ENCODE peak calls at places on chromosomes 11 and 22, in seven cellular contexts. One of them, this sample, is unnamed.

GRCh38 chr11:75320046-75320618 is 31.3 kb downstream of the ARRB1 start:
- DNase-seq in H1: no peak
- DNase-seq in SK-N-SH: no peak
- DNase-seq in GM12891: no peak
- DNase-seq in HepG2: no peak
- DNase-seq in GM12878: no peak
- DNase-seq in K562: no peak
- DNase-seq in this sample: no peak

GRCh38 chr11:32034680-32035079 is 56.2 kb upstream of the RCN1 start:
- DNase-seq in GM12878: no peak
- DNase-seq in K562: no peak
- DNase-seq in GM12891: no peak
- DNase-seq in HepG2: no peak
- DNase-seq in H1: no peak
- DNase-seq in SK-N-SH: no peak
- DNase-seq in this sample: no peak

GRCh38 chr11:133570376-133570775 is 38.1 kb upstream of the OPCML start:
- DNase-seq in HepG2: no peak
- DNase-seq in SK-N-SH: no peak
- DNase-seq in GM12891: no peak
- DNase-seq in GM12878: no peak
- DNase-seq in K562: no peak
- DNase-seq in H1: no peak
- DNase-seq in this sample: no peak

GRCh38 chr11:818396-819128 is at the start of gene PNPLA2:
- DNase-seq in HepG2: peak; percentile 74
- DNase-seq in GM12878: no peak
- DNase-seq in K562: no peak
- DNase-seq in GM12891: no peak
- DNase-seq in H1: no peak
- DNase-seq in SK-N-SH: no peak
- DNase-seq in this sample: no peak

GRCh38 chr11:83549984-83550667 is 264.0 kb upstream of the CCDC90B start:
- DNase-seq in H1: no peak
- DNase-seq in GM12891: no peak
- DNase-seq in GM12878: no peak
- DNase-seq in SK-N-SH: peak; percentile 16
- DNase-seq in HepG2: no peak
- DNase-seq in K562: peak; percentile 6
- DNase-seq in this sample: no peak

GRCh38 chr11:73178092-73178539 is 36.0 kb upstream of the FCHSD2 start:
- DNase-seq in GM12878: peak; percentile 68
- DNase-seq in GM12891: peak; percentile 80
- DNase-seq in HepG2: peak; percentile 73
- DNase-seq in H1: peak; percentile 60
- DNase-seq in SK-N-SH: peak; percentile 86
- DNase-seq in K562: peak; percentile 70
- DNase-seq in this sample: peak; percentile 86

GRCh38 chr11:118002541-118003019 is 16.4 kb downstream of the IL10RA start:
- DNase-seq in GM12891: no peak
- DNase-seq in HepG2: no peak
- DNase-seq in K562: peak; percentile 79
- DNase-seq in GM12878: no peak
- DNase-seq in H1: no peak
- DNase-seq in SK-N-SH: no peak
- DNase-seq in this sample: no peak

GRCh38 chr11:72598901-72599300 is 75.3 kb downstream of the PDE2A start:
- DNase-seq in GM12878: no peak
- DNase-seq in H1: no peak
- DNase-seq in SK-N-SH: peak; percentile 83
- DNase-seq in HepG2: peak; percentile 28
- DNase-seq in GM12891: no peak
- DNase-seq in K562: peak; percentile 56
- DNase-seq in this sample: no peak

GRCh38 chr22:50008151-50009040 is 4.2 kb downstream of the IL17REL start:
- DNase-seq in H1: no peak
- DNase-seq in GM12878: no peak
- DNase-seq in SK-N-SH: peak; percentile 20
- DNase-seq in GM12891: no peak
- DNase-seq in K562: no peak
- DNase-seq in HepG2: no peak
- DNase-seq in this sample: no peak

GRCh38 chr11:102546923-102547471 is 16.4 kb upstream of the MMP7 start:
- DNase-seq in HepG2: no peak
- DNase-seq in GM12891: no peak
- DNase-seq in GM12878: peak; percentile 93
- DNase-seq in H1: no peak
- DNase-seq in K562: no peak
- DNase-seq in SK-N-SH: no peak
- DNase-seq in this sample: no peak

GRCh38 chr11:85137597-85137996 is 489.5 kb downstream of the DLG2 start:
- DNase-seq in HepG2: no peak
- DNase-seq in GM12878: no peak
- DNase-seq in K562: no peak
- DNase-seq in SK-N-SH: no peak
- DNase-seq in H1: no peak
- DNase-seq in GM12891: no peak
- DNase-seq in this sample: no peak

GRCh38 chr11:71267807-71268421 is 15.5 kb upstream of the SHANK2 start:
- DNase-seq in H1: no peak
- DNase-seq in SK-N-SH: no peak
- DNase-seq in K562: no peak
- DNase-seq in HepG2: no peak
- DNase-seq in GM12891: no peak
- DNase-seq in GM12878: no peak
- DNase-seq in this sample: no peak

GRCh38 chr11:122984186-122985011 is 2.8 kb upstream of the BSX start:
- DNase-seq in GM12878: no peak
- DNase-seq in GM12891: no peak
- DNase-seq in HepG2: no peak
- DNase-seq in K562: no peak
- DNase-seq in SK-N-SH: peak; percentile 85
- DNase-seq in H1: no peak
- DNase-seq in this sample: peak; percentile 15

GRCh38 chr11:113001709-113002108 is 40.5 kb downstream of the NCAM1 start:
- DNase-seq in H1: no peak
- DNase-seq in GM12878: no peak
- DNase-seq in K562: no peak
- DNase-seq in GM12891: no peak
- DNase-seq in SK-N-SH: no peak
- DNase-seq in HepG2: no peak
- DNase-seq in this sample: no peak

GRCh38 chr11:134531331-134532135 is 119.5 kb upstream of the B3GAT1 start:
- DNase-seq in GM12891: no peak
- DNase-seq in H1: no peak
- DNase-seq in SK-N-SH: no peak
- DNase-seq in HepG2: no peak
- DNase-seq in GM12878: no peak
- DNase-seq in K562: no peak
- DNase-seq in this sample: no peak

GRCh38 chr11:95283653-95284052 is 52.7 kb upstream of the SESN3 start:
- DNase-seq in K562: no peak
- DNase-seq in H1: no peak
- DNase-seq in HepG2: no peak
- DNase-seq in SK-N-SH: no peak
- DNase-seq in GM12878: no peak
- DNase-seq in GM12891: no peak
- DNase-seq in this sample: no peak

GRCh38 chr11:81869337-81870065 is 864.2 kb downstream of the FAM181B start:
- DNase-seq in K562: no peak
- DNase-seq in GM12891: peak; percentile 4
- DNase-seq in SK-N-SH: no peak
- DNase-seq in H1: no peak
- DNase-seq in GM12878: peak; percentile 99
- DNase-seq in HepG2: no peak
- DNase-seq in this sample: no peak

GRCh38 chr11:62464655-62465054 is 45.8 kb downstream of the SCGB1A1 start:
- DNase-seq in GM12891: no peak
- DNase-seq in SK-N-SH: no peak
- DNase-seq in H1: no peak
- DNase-seq in GM12878: peak; percentile 34
- DNase-seq in K562: no peak
- DNase-seq in HepG2: no peak
- DNase-seq in this sample: no peak

GRCh38 chr11:35803115-35803514 is 140.5 kb downstream of the TRIM44 start:
- DNase-seq in GM12878: no peak
- DNase-seq in K562: no peak
- DNase-seq in GM12891: no peak
- DNase-seq in SK-N-SH: no peak
- DNase-seq in H1: no peak
- DNase-seq in HepG2: no peak
- DNase-seq in this sample: no peak

GRCh38 chr22:50058338-50059184 is 463 bp upstream of the TTLL8 start:
- DNase-seq in K562: no peak
- DNase-seq in HepG2: no peak
- DNase-seq in SK-N-SH: peak; percentile 68
- DNase-seq in GM12878: no peak
- DNase-seq in GM12891: no peak
- DNase-seq in H1: no peak
- DNase-seq in this sample: no peak

GRCh38 chr11:6320411-6321207 is at the start of gene CAVIN3:
- DNase-seq in GM12878: peak; percentile 43
- DNase-seq in SK-N-SH: peak; percentile 17
- DNase-seq in H1: no peak
- DNase-seq in K562: peak; percentile 7
- DNase-seq in HepG2: no peak
- DNase-seq in GM12891: peak; percentile 13
- DNase-seq in this sample: peak; percentile 33

GRCh38 chr22:37560682-37561208 is 465 bp downstream of the CDC42EP1 start:
- DNase-seq in GM12878: no peak
- DNase-seq in H1: no peak
- DNase-seq in K562: no peak
- DNase-seq in GM12891: no peak
- DNase-seq in SK-N-SH: peak; percentile 65
- DNase-seq in HepG2: no peak
- DNase-seq in this sample: no peak

GRCh38 chr11:64970731-64971151 is 1.2 kb downstream of the MAJIN start:
- DNase-seq in K562: no peak
- DNase-seq in GM12891: no peak
- DNase-seq in SK-N-SH: no peak
- DNase-seq in HepG2: no peak
- DNase-seq in H1: no peak
- DNase-seq in GM12878: no peak
- DNase-seq in this sample: no peak
- TF ChIP-seq TAF1 in K562: no peak
- TF ChIP-seq TAF1 in GM12891: no peak
- TF ChIP-seq TAF1 in SK-N-SH: no peak
- TF ChIP-seq TAF1 in HepG2: no peak
- TF ChIP-seq TAF1 in H1: no peak
- TF ChIP-seq TAF1 in GM12878: no peak
- TF ChIP-seq TAF1 in this sample: no peak

GRCh38 chr11:63986156-63986931 is at the start of gene OTUB1:
- DNase-seq in GM12891: peak; percentile 98
- DNase-seq in HepG2: peak; percentile 93
- DNase-seq in SK-N-SH: peak; percentile 97
- DNase-seq in H1: peak; percentile 96
- DNase-seq in K562: peak; percentile 93
- DNase-seq in GM12878: peak; percentile 47
- DNase-seq in this sample: peak; percentile 98

GRCh38 chr11:63991558-63991957 is 5.3 kb downstream of the OTUB1 start:
- DNase-seq in HepG2: no peak
- DNase-seq in H1: no peak
- DNase-seq in SK-N-SH: no peak
- DNase-seq in K562: no peak
- DNase-seq in GM12891: no peak
- DNase-seq in GM12878: no peak
- DNase-seq in this sample: no peak

GRCh38 chr11:63986932-63987513 is 785 bp downstream of the OTUB1 start:
- DNase-seq in H1: no peak
- DNase-seq in SK-N-SH: no peak
- DNase-seq in K562: no peak
- DNase-seq in HepG2: no peak
- DNase-seq in GM12878: no peak
- DNase-seq in GM12891: no peak
- DNase-seq in this sample: no peak

GRCh38 chr11:63985812-63986155 is 454 bp upstream of the OTUB1 start:
- DNase-seq in GM12891: peak; percentile 70
- DNase-seq in GM12878: peak; percentile 15
- DNase-seq in H1: no peak
- DNase-seq in HepG2: no peak
- DNase-seq in K562: peak; percentile 62
- DNase-seq in SK-N-SH: peak; percentile 60
- DNase-seq in this sample: peak; percentile 70
- TF ChIP-seq TAF1 in GM12891: peak; percentile 18
- TF ChIP-seq TAF1 in GM12878: no peak
- TF ChIP-seq TAF1 in H1: no peak
- TF ChIP-seq TAF1 in HepG2: no peak
- TF ChIP-seq TAF1 in K562: no peak
- TF ChIP-seq TAF1 in SK-N-SH: no peak
- TF ChIP-seq TAF1 in this sample: no peak

DNA sequence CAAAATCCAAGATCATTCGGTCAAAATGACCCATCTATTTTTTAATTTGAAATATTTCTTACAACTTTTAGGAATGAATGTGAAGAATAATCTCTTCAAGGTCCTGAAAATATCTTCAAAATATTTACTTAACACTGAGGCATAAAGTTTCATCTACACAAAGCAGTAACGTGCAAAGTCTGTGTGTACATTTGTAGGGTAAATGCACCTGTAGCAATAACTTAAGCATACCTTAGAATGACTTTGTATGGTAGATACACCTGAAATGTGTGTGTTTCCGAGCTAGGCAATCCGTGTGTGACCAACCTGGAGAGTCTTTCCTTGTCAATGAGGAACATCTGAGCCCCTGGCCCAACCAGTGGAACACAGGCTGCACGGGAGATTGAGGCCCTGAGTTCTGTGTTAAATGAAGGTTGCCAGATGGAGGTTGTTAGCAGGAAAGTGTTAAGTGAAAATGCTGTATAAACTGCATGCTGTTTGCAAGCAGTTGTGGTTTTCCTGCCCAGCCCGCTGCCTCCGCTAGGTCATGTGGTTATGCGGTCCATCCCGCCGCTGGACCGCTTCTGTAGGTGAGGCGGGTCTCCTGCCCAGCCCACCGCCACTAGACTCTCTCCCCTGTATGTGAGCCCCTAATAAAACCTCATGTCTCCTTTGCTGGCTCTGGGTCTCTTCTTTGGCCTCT is 7.6 kb upstream of the CTR9 start:
- DNase-seq in GM12878: no peak
- DNase-seq in K562: peak; percentile 50
- DNase-seq in SK-N-SH: no peak
- DNase-seq in H1: no peak
- DNase-seq in HepG2: no peak
- DNase-seq in GM12891: no peak
- DNase-seq in this sample: no peak
- TF ChIP-seq TAF1 in GM12878: no peak
- TF ChIP-seq TAF1 in K562: no peak
- TF ChIP-seq TAF1 in SK-N-SH: no peak
- TF ChIP-seq TAF1 in H1: no peak
- TF ChIP-seq TAF1 in HepG2: no peak
- TF ChIP-seq TAF1 in GM12891: no peak
- TF ChIP-seq TAF1 in this sample: no peak

DNA sequence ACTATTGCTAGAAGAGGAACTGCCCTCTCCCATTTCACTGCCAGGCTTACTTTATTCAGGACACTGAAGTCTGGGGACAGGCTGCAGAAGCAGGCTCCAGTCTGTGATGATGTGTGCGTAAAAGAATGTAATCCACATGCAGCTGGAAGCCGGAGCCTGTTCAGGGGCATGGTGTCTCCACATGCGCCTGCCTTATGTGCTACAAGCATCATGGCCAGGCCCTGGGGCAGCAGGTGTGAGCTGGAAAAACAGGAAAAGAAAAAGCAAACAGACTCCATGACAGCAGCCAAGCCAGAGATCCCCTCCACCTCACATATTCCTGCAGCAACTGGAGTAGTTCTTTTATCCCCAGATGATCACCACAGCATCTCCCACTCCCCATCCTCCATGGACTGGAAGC is 33.4 kb downstream of the ARFGAP2 start:
- DNase-seq in SK-N-SH: peak; percentile 61
- DNase-seq in H1: no peak
- DNase-seq in HepG2: no peak
- DNase-seq in GM12878: no peak
- DNase-seq in GM12891: no peak
- DNase-seq in K562: no peak
- DNase-seq in this sample: no peak
- TF ChIP-seq TAF1 in SK-N-SH: no peak
- TF ChIP-seq TAF1 in H1: no peak
- TF ChIP-seq TAF1 in HepG2: no peak
- TF ChIP-seq TAF1 in GM12878: no peak
- TF ChIP-seq TAF1 in GM12891: no peak
- TF ChIP-seq TAF1 in K562: no peak
- TF ChIP-seq TAF1 in this sample: no peak

This sample was measured in GM12892.